ENCODE peak calls at places on chromosomes 5 and 9, in four cellular contexts. T is HepG2, O is A549, U is K562. J is an unnamed sample.

GRCh38 chr5:69288069-69288468 is 44.5 kb downstream of the CCDC125 start:
- DNase-seq in U (no peak), T (no peak), O (no peak), J (no peak)

GRCh38 chr9:127519301-127520166 is 68.2 kb downstream of the LRSAM1 start:
- DNase-seq in O (no peak), T (no peak), U (no peak), J (no peak)

GRCh38 chr9:134968011-134968822 is 50.5 kb upstream of the FCN1 start:
- DNase-seq in T (no peak), O (no peak), U (no peak), J (no peak)

GRCh38 chr5:90134892-90135291 is 274.7 kb downstream of the CETN3 start:
- DNase-seq in U (no peak), O (no peak), T (no peak), J (no peak)

GRCh38 chr9:13266172-13266571 is 13.3 kb downstream of the MPDZ start:
- DNase-seq in T (no peak), O (no peak), U (no peak), J (no peak)

GRCh38 chr9:88313364-88314220 is 74.7 kb upstream of the SPIN1 start:
- DNase-seq in U (no peak), O (no peak), T (no peak), J (peak; percentile 24)

GRCh38 chr5:178234753-178235599 is 2.4 kb upstream of the PHYKPL start:
- DNase-seq in U (peak; percentile 81), O (peak; percentile 80), T (peak; percentile 43), J (peak; percentile 93)

GRCh38 chr5:177447066-177447610 is 524 bp downstream of the PRR7 start:
- DNase-seq in T (no peak), U (peak; percentile 78), O (peak; percentile 64), J (peak; percentile 78)

GRCh38 chr5:157309796-157310195 is 43.9 kb downstream of the CYFIP2 start:
- DNase-seq in U (no peak), O (no peak), T (no peak), J (no peak)

GRCh38 chr5:6729400-6730310 is 16.4 kb downstream of the TENT4A start:
- DNase-seq in U (no peak), T (no peak), O (no peak), J (no peak)

GRCh38 chr9:110426052-110426709 is 88.5 kb upstream of the TXNDC8 start:
- DNase-seq in T (peak; percentile 11), U (no peak), O (no peak), J (no peak)

GRCh38 chr5:81517462-81517861 is 123.5 kb upstream of the ACOT12 start:
- DNase-seq in T (no peak), O (no peak), U (no peak), J (no peak)

GRCh38 chr5:44499381-44499780 is 110.2 kb upstream of the FGF10 start:
- DNase-seq in O (no peak), U (no peak), T (no peak), J (no peak)

GRCh38 chr9:108486791-108487190 is 369.0 kb downstream of the ACTL7B start:
- DNase-seq in O (no peak), U (no peak), T (no peak), J (no peak)

GRCh38 chr5:160312139-160312959 is at the start of gene CCNJL:
- DNase-seq in U (peak; percentile 38), T (peak; percentile 52), O (peak; percentile 86), J (peak; percentile 88)

GRCh38 chr9:125904155-125904841 is 157.1 kb downstream of the PBX3 start:
- DNase-seq in T (no peak), O (no peak), U (no peak), J (no peak)

DNA sequence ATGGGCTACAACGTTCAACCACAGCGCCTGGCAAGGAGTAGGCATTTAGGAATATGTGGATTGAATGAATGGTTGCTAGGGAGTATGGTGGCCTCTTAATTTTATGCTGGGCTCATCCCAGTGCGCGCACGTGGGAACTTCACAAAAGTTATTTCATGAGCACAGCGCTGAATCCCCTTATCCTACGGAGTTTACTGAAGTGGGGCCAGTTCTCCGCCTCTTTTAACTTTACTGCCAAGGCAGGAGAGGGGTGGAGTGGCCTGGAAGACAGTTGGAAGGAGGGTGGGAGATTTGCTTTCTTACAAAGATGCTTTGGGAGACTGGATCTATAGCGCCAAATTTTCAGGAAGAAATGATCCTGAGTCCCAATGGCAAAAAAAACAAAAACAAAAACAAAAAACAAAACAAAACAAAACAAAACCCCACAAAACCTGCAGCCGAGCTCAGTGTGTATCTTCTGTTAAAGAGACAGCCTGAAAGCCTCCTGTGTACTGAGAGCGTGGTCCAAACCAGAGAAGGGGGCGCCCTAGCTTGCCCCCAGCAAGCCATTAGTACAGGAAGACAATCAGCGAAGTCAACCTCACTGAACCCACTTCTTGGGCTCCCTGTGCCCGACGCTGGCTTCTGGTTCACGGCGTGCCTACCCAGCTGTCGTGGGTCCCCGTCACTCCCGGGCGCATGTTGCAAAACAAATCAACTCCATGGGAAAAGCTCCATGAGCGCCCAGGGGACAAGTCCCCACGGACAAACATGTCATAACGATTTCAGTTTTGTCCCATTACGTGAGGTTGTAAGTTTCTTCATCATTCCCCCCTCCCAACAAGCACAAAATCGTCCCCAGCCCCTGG is 326.7 kb downstream of the SH3GL2 start:
- DNase-seq in U (no peak), O (no peak), T (no peak), J (peak; percentile 15)
- TF ChIP-seq NR3C1 in U (no peak), O (no peak), T (no peak), J (no peak)

DNA sequence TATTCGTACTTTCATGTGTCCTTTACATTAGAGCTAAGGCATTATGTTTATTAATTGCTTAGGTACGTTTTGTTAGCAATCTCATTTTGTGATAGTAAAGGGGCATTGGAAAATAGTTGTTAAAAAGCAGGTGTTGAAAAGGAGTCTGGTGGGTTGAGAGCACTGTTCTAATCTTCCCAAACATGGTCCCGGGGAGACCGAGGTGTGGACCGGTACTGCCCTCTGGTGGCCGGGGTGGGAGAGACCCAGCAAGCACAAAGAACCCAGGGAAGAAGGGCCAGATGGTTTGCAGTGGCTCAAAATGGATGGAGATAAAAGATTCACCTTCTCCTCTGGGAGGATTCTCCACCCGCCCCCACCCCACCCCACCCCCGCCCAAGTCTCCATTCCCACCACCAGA is 26.1 kb downstream of the IDNK start:
- DNase-seq in T (peak; percentile 51), U (peak; percentile 72), O (peak; percentile 64), J (peak; percentile 84)
- TF ChIP-seq MAX in T (no peak), U (no peak), O (no peak), J (no peak)

DNA sequence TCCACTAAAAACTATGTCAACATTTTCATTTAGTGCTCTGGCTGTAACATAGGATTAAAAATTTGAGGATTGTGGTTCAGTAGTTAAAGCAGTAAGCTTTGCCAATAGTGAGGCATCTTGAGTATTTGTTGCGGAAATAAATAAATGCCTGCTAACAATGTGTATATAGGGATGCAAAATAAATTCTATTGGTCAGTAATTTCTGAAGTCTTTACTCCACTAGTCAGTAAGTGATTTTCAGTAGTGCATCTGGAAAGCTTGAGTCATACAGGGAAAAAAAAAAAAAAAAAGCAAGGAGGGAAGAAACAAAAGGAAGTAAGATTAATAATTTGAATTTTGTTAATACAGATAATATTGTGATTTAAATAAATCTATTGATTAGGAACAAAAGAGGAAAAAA is 21.0 kb downstream of the NIPBL start:
- DNase-seq in U (no peak), O (no peak), T (no peak), J (no peak)
- TF ChIP-seq CTCF in U (no peak), O (no peak), T (no peak), J (no peak)

DNA sequence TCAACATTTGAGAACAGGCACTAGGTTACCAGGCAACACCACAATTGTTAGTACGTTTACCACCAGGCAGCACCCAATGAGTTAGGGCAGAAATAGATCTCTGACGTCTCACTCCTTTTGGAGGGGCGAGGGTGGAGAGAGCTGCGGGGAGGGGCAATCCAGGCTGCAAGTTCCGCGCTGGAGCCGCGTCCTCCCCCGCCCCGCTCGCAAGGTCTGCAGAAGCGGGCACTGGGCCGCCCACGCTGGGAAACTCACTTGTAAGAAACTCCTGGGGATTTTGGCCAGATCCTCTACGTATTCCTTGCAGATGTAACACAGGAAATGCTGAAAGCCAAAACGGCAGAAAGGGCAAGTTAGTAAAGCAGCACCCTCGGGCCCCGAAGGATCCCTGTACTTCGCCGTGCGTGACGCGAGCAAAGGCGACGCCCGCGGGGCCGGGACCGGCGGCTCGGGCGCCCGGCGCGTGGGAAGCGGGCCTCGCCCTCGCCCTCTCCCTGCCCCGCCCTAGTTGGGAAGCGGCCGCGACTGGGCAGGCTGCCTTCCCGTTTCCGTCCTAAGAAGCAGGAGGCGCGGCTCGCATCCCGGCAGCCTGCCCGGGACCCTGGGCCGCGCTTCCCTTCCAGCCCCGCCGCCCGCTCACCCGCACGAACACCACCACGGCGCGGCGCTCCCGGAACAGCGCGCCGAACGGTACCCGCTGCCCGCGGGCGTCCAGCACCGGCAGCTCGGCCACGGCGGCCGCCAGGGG is 493 bp downstream of the PRXL2C start:
- DNase-seq in T (peak; percentile 41), O (peak; percentile 71), U (peak; percentile 66), J (peak; percentile 64)
- TF ChIP-seq NR3C1 in T (no peak), O (no peak), U (no peak), J (peak; percentile 65)

GRCh38 chr9:129633848-129634247 is 7.9 kb downstream of the NTMT1 start:
- DNase-seq in T (no peak), U (no peak), O (no peak), J (no peak)

GRCh38 chr9:129633207-129633606 is 7.2 kb downstream of the NTMT1 start:
- DNase-seq in U (no peak), O (no peak), T (no peak), J (no peak)

GRCh38 chr9:129637673-129638439 is 4.1 kb downstream of the ASB6 start:
- DNase-seq in U (no peak), T (no peak), O (no peak), J (no peak)

GRCh38 chr9:129637102-129637501 is 4.8 kb downstream of the ASB6 start:
- DNase-seq in T (no peak), U (no peak), O (no peak), J (no peak)

DNA sequence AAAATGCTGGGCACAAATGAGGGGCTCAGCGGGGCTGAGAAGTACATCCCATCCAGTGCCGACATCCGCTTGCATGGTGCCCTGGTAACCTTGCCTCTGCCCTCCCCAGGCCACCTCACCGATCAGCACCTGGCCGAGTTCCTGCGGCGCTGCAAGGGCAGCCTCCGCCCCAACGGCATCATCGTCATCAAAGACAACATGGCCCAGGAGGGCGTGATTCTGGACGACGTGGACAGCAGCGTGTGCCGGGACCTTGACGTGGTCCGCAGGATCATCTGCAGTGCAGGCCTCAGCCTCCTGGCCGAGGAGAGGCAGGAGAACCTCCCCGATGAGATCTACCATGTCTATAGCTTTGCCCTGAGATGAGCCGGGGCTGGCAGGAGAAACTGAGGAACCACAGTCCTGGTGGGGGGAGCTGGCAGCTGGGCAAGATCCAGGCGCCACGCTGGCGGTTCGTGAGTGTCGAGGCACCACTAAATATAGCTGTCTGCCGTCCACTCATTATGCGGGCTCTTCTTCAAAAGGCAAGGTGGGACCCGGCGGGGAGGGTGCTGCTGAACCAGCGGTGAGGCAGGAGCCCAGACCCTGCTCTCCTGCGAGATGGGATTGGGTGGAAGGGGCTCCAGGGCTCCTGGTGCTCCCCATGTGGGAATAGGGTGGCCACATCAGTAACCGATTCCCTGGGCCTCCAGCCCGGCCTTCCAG is 6.7 kb downstream of the ASB6 start:
- DNase-seq in U (no peak), O (no peak), T (no peak), J (no peak)
- TF ChIP-seq MAX in U (no peak), O (no peak), T (no peak), J (no peak)

DNA sequence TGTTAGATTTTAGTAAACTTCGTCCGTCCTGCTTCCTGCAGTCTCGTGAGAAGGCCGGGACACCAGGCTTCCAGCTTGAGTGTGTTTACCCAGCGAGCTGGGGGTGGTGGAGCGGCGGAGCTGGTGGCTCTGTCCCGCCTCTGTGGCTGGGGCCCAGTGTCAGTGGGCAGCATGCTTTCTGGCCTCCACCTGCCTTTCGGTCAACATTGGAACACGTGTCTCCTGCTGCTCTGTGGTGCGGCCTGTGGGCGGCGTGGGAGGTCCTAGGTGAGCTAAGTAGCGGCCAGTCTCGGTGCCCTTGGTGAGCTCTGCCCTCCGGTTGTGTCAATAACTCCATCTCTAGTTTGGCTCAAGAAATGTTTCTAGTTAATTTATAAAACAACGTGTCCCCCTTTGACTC is 125.9 kb downstream of the GADD45G start:
- DNase-seq in O (no peak), U (peak; percentile 4), T (peak; percentile 33), J (peak; percentile 24)
- TF ChIP-seq CTCF in O (no peak), U (no peak), T (peak; percentile 68), J (no peak)